ENCODE peak calls at places on chromosomes 3 and 15, in five cellular contexts. One of them, this sample, is unnamed.

GRCh38 chr3:147218976-147219375 is 187.4 kb downstream of the ZIC4 start:
- DNase-seq in spleen: no peak
- DNase-seq in breast epithelium: no peak
- DNase-seq in IMR-90: no peak
- DNase-seq in stomach: no peak
- DNase-seq in this sample: no peak

GRCh38 chr3:8436667-8437287 is 64.8 kb upstream of the LMCD1 start:
- DNase-seq in spleen: no peak
- DNase-seq in breast epithelium: no peak
- DNase-seq in IMR-90: no peak
- DNase-seq in stomach: no peak
- DNase-seq in this sample: no peak

GRCh38 chr15:50353251-50353998 is 1.6 kb downstream of the GABPB1 start:
- DNase-seq in spleen: no peak
- DNase-seq in breast epithelium: no peak
- DNase-seq in IMR-90: peak; percentile 95
- DNase-seq in stomach: no peak
- DNase-seq in this sample: no peak

GRCh38 chr3:171548918-171549317 is 88.7 kb upstream of the TNIK start:
- DNase-seq in spleen: no peak
- DNase-seq in breast epithelium: no peak
- DNase-seq in IMR-90: peak; percentile 18
- DNase-seq in stomach: no peak
- DNase-seq in this sample: no peak

GRCh38 chr3:10998542-10998941 is 6.0 kb downstream of the SLC6A1 start:
- DNase-seq in spleen: no peak
- DNase-seq in breast epithelium: no peak
- DNase-seq in IMR-90: no peak
- DNase-seq in stomach: no peak
- DNase-seq in this sample: no peak

GRCh38 chr3:182524711-182525401 is 268.4 kb upstream of the ATP11B start:
- DNase-seq in spleen: no peak
- DNase-seq in breast epithelium: no peak
- DNase-seq in IMR-90: no peak
- DNase-seq in stomach: no peak
- DNase-seq in this sample: peak; percentile 5

GRCh38 chr15:35723120-35723707 is 177.2 kb upstream of the DPH6 start:
- DNase-seq in spleen: no peak
- DNase-seq in breast epithelium: no peak
- DNase-seq in IMR-90: no peak
- DNase-seq in stomach: no peak
- DNase-seq in this sample: no peak

GRCh38 chr15:35858707-35859106 is 312.7 kb upstream of the DPH6 start:
- DNase-seq in spleen: no peak
- DNase-seq in breast epithelium: no peak
- DNase-seq in IMR-90: peak; percentile 5
- DNase-seq in stomach: no peak
- DNase-seq in this sample: no peak

GRCh38 chr3:171328419-171329082 is 131.7 kb downstream of the TNIK start:
- DNase-seq in spleen: peak; percentile 75
- DNase-seq in breast epithelium: peak; percentile 25
- DNase-seq in IMR-90: no peak
- DNase-seq in stomach: peak; percentile 48
- DNase-seq in this sample: no peak

GRCh38 chr3:97131476-97131875 is 317.1 kb downstream of the EPHA6 start:
- DNase-seq in spleen: no peak
- DNase-seq in breast epithelium: no peak
- DNase-seq in IMR-90: no peak
- DNase-seq in stomach: no peak
- DNase-seq in this sample: no peak

GRCh38 chr3:30502742-30503073 is 103.7 kb upstream of the TGFBR2 start:
- DNase-seq in spleen: no peak
- DNase-seq in breast epithelium: no peak
- DNase-seq in IMR-90: peak; percentile 76
- DNase-seq in stomach: no peak
- DNase-seq in this sample: no peak

GRCh38 chr3:187088701-187089100 is 50.6 kb downstream of the RPL39L start:
- DNase-seq in spleen: no peak
- DNase-seq in breast epithelium: no peak
- DNase-seq in IMR-90: no peak
- DNase-seq in stomach: no peak
- DNase-seq in this sample: no peak

GRCh38 chr3:15367059-15367458 is 34.7 kb upstream of the SH3BP5 start:
- DNase-seq in spleen: no peak
- DNase-seq in breast epithelium: no peak
- DNase-seq in IMR-90: peak; percentile 46
- DNase-seq in stomach: no peak
- DNase-seq in this sample: no peak

GRCh38 chr15:66169023-66169422 is 84.5 kb downstream of the MEGF11 start:
- DNase-seq in spleen: peak; percentile 66
- DNase-seq in breast epithelium: no peak
- DNase-seq in IMR-90: no peak
- DNase-seq in stomach: no peak
- DNase-seq in this sample: no peak

GRCh38 chr15:58758141-58758540 is 8.6 kb upstream of the ADAM10 start:
- DNase-seq in spleen: no peak
- DNase-seq in breast epithelium: no peak
- DNase-seq in IMR-90: peak; percentile 33
- DNase-seq in stomach: no peak
- DNase-seq in this sample: no peak
- TF ChIP-seq CTCF in spleen: no peak
- TF ChIP-seq CTCF in breast epithelium: no peak
- TF ChIP-seq CTCF in IMR-90: peak; percentile 55
- TF ChIP-seq CTCF in stomach: no peak
- TF ChIP-seq CTCF in this sample: peak; percentile 8

DNA sequence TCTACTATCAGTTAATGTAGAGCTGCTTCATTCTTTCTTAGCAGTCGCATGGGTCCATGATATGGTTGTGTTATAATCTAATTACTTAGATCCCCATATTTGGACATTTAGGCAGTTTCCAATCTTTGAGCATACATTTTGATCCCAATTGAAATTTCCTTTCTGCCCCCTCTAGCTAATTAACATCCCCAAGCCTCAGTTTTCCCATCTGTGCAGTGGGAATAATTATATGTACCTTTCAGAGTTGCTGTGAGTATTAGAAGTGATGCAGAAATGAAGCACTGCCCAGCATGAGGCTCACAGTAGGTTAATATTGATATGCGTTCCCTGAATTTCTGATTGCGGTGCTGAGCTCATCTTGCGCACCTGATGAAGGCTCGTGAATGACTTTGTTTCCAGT is 21.8 kb downstream of the SPSB4 start:
- DNase-seq in spleen: no peak
- DNase-seq in breast epithelium: no peak
- DNase-seq in IMR-90: no peak
- DNase-seq in stomach: no peak
- DNase-seq in this sample: no peak
- H3K4me1 ChIP-seq in spleen: peaks cover 14% of the 10 kb centered on the region
- H3K4me1 ChIP-seq in breast epithelium: no peaks in the 10 kb centered on the region
- H3K4me1 ChIP-seq in IMR-90: peaks cover 5% of the 10 kb centered on the region
- H3K4me1 ChIP-seq in stomach: peaks cover 6% of the 10 kb centered on the region
- H3K4me1 ChIP-seq in this sample: no peaks in the 10 kb centered on the region

GRCh38 chr3:169813757-169814517 is 1.2 kb upstream of the LRRC34 start:
- DNase-seq in spleen: peak; percentile 93
- DNase-seq in breast epithelium: no peak
- DNase-seq in IMR-90: no peak
- DNase-seq in stomach: peak; percentile 46
- DNase-seq in this sample: no peak
- TF ChIP-seq POLR2A in spleen: no peak
- TF ChIP-seq POLR2A in breast epithelium: no peak
- TF ChIP-seq POLR2A in IMR-90: no peak
- TF ChIP-seq POLR2A in stomach: no peak
- TF ChIP-seq POLR2A in this sample: no peak

GRCh38 chr15:99961011-99961441 is 227.8 kb upstream of the LYSMD4 start:
- DNase-seq in spleen: peak; percentile 41
- DNase-seq in breast epithelium: no peak
- DNase-seq in IMR-90: no peak
- DNase-seq in stomach: no peak
- DNase-seq in this sample: no peak
- TF ChIP-seq CTCF in spleen: peak; percentile 20
- TF ChIP-seq CTCF in breast epithelium: no peak
- TF ChIP-seq CTCF in IMR-90: peak; percentile 3
- TF ChIP-seq CTCF in stomach: no peak
- TF ChIP-seq CTCF in this sample: no peak

GRCh38 chr3:128491071-128491899 is 1.7 kb downstream of the GATA2 start:
- DNase-seq in spleen: peak; percentile 58
- DNase-seq in breast epithelium: no peak
- DNase-seq in IMR-90: no peak
- DNase-seq in stomach: no peak
- DNase-seq in this sample: no peak
- H3K4me1 ChIP-seq in spleen: peaks cover 89% of the 10 kb centered on the region
- H3K4me1 ChIP-seq in breast epithelium: peaks cover 24% of the 10 kb centered on the region
- H3K4me1 ChIP-seq in IMR-90: peaks cover 6% of the 10 kb centered on the region
- H3K4me1 ChIP-seq in stomach: peaks cover 60% of the 10 kb centered on the region
- H3K4me1 ChIP-seq in this sample: no peaks in the 10 kb centered on the region

GRCh38 chr15:62927196-62927595 is 115.4 kb upstream of the TPM1 start:
- DNase-seq in spleen: no peak
- DNase-seq in breast epithelium: no peak
- DNase-seq in IMR-90: peak; percentile 29
- DNase-seq in stomach: no peak
- DNase-seq in this sample: no peak
- TF ChIP-seq POLR2A in spleen: no peak
- TF ChIP-seq POLR2A in breast epithelium: no peak
- TF ChIP-seq POLR2A in IMR-90: no peak
- TF ChIP-seq POLR2A in stomach: no peak
- TF ChIP-seq POLR2A in this sample: no peak

DNA sequence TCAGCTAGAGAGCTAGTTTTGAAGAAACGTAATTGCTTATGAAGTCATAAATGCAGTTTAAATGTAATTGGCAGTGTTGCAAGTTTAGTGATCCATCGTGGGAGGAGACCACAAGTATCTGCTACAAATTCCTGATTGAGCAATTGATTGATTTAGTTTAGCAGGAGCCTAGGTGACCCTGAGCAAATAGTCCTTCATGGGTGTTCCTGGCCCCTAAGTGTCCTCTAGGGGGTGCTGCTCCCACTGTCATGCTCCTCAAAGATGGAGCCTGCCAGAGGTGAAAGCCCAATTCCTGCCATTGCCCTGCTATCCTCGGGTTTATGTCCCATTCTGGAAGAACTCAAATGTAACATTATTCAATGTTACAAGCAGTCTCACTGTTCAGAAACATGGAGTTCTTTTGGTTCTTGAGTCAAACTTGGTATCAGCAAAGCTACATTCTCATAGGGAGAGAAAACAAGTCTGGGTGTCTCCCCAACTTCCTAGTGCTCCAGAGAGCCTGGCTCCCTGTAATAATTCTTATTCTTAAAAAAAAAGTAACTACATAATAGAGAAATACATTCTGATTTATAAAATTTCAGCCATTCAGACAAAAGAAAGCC is 29.8 kb upstream of the SENP5 start:
- DNase-seq in spleen: peak; percentile 82
- DNase-seq in breast epithelium: no peak
- DNase-seq in IMR-90: peak; percentile 54
- DNase-seq in stomach: peak; percentile 74
- DNase-seq in this sample: peak; percentile 39
- TF ChIP-seq CTCF in spleen: peak; percentile 90
- TF ChIP-seq CTCF in breast epithelium: peak; percentile 31
- TF ChIP-seq CTCF in IMR-90: peak; percentile 70
- TF ChIP-seq CTCF in stomach: no peak
- TF ChIP-seq CTCF in this sample: no peak

DNA sequence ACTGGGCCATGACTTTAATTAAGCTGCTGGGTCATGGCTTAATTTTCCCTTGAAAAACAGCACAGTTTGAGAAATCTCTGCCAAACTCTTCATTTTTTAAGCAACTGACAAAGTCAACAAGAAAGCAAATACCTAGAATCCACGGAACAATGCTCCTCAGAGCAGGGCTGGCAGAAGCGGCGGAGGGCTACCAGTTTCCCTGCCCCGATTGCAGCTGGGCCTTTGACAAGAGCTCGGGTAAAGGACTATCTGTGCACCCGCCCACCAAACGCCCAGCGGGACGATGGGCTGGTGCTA is 1.2 kb downstream of the GOLIM4 start:
- DNase-seq in spleen: peak; percentile 88
- DNase-seq in breast epithelium: peak; percentile 26
- DNase-seq in IMR-90: no peak
- DNase-seq in stomach: peak; percentile 39
- DNase-seq in this sample: no peak
- H3K4me1 ChIP-seq in spleen: peaks cover 35% of the 10 kb centered on the region
- H3K4me1 ChIP-seq in breast epithelium: peaks cover 7% of the 10 kb centered on the region
- H3K4me1 ChIP-seq in IMR-90: peaks cover 11% of the 10 kb centered on the region
- H3K4me1 ChIP-seq in stomach: peaks cover 18% of the 10 kb centered on the region
- H3K4me1 ChIP-seq in this sample: no peaks in the 10 kb centered on the region

DNA sequence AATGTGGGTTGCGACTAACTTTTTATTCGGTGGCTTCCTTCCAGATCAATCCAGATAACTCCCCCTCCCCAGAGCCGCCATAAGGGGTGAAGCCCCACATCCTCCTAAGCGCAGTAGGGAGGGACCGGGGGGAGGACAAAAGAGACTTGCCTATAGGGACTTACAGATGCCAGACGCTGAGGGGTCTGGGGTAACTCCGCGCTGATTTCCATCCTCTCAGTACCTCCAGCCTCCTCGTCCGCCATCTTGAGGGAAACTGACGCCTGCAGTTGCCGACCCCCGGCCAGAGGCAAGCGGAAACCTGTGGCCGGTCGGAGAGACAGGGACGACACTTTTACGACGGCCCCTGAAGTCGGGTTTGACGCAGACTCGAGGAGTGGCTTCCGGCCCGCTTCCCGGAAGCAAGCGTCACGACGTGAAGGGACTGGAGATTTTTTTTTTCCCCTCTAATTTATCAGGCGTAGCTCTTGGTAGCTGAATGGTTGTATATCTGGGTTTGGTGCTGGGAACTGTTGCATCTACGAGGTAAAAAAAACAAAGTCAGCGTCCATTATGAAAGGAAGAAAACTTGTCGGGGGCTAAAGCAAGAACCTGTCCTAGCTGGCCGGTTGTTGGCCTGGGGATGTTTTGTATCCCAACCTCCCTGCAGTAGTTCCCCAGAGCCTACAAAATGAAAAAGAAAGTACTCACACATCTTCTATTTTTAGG is at the start of gene UBR1:
- DNase-seq in spleen: peak; percentile 98
- DNase-seq in breast epithelium: peak; percentile 80
- DNase-seq in IMR-90: peak; percentile 92
- DNase-seq in stomach: peak; percentile 90
- DNase-seq in this sample: peak; percentile 78
- TF ChIP-seq POLR2A in spleen: peak; percentile 54
- TF ChIP-seq POLR2A in breast epithelium: peak; percentile 63
- TF ChIP-seq POLR2A in IMR-90: peak; percentile 54
- TF ChIP-seq POLR2A in stomach: peak; percentile 25
- TF ChIP-seq POLR2A in this sample: peak; percentile 54

GRCh38 chr15:33834892-33835730 is 133.2 kb upstream of the CHRM5 start:
- DNase-seq in spleen: no peak
- DNase-seq in breast epithelium: no peak
- DNase-seq in IMR-90: no peak
- DNase-seq in stomach: no peak
- DNase-seq in this sample: no peak
- TF ChIP-seq CTCF in spleen: no peak
- TF ChIP-seq CTCF in breast epithelium: no peak
- TF ChIP-seq CTCF in IMR-90: no peak
- TF ChIP-seq CTCF in stomach: no peak
- TF ChIP-seq CTCF in this sample: no peak